ENCODE peak calls at places on chromosomes 7 and 10, in nine cellular contexts. L, K, R, E, Q, B, I, U and P are unnamed samples.

GRCh38 chr10:104622598-104623209 is 18.4 kb upstream of the SORCS3 start:
- DNase-seq in L (no peak), K (no peak), R (peak; percentile 16), E (peak; percentile 79), Q (no peak), B (no peak), I (peak; percentile 79), U (no peak), P (no peak)

GRCh38 chr10:17561131-17561530 is 56.0 kb downstream of the HACD1 start:
- DNase-seq in L (no peak), K (no peak), R (no peak), E (no peak), Q (no peak), B (no peak), I (no peak), U (peak; percentile 10), P (no peak)

GRCh38 chr10:4174197-4174596 is 389.2 kb upstream of the KLF6 start:
- DNase-seq in L (no peak), K (no peak), R (peak; percentile 7), E (peak; percentile 67), Q (no peak), B (no peak), I (peak; percentile 49), U (no peak), P (no peak)

GRCh38 chr10:90709727-90710126 is 148.1 kb downstream of the HTR7 start:
- DNase-seq in L (no peak), K (no peak), R (no peak), E (no peak), Q (no peak), B (no peak), I (no peak), U (no peak), P (no peak)

GRCh38 chr10:78981970-78982281 is 86.8 kb upstream of the ZMIZ1 start:
- DNase-seq in L (no peak), K (no peak), R (peak; percentile 46), E (peak; percentile 50), Q (no peak), B (no peak), I (no peak), U (no peak), P (no peak)

GRCh38 chr10:97069576-97070362 is 116.0 kb downstream of the SLIT1 start:
- DNase-seq in L (no peak), K (no peak), R (no peak), E (peak; percentile 81), Q (no peak), B (no peak), I (no peak), U (no peak), P (no peak)

GRCh38 chr7:5403442-5403841 is 20.2 kb downstream of the TNRC18 start:
- DNase-seq in L (no peak), K (no peak), R (no peak), E (no peak), Q (no peak), B (no peak), I (no peak), U (no peak), P (no peak)

GRCh38 chr7:155665957-155666287 is 21.5 kb downstream of the RBM33 start:
- DNase-seq in L (no peak), K (no peak), R (no peak), E (no peak), Q (no peak), B (no peak), I (no peak), U (peak; percentile 93), P (no peak)

GRCh38 chr10:48555310-48556042 is 49.4 kb downstream of the ARHGAP22 start:
- DNase-seq in L (no peak), K (no peak), R (no peak), E (no peak), Q (no peak), B (no peak), I (no peak), U (no peak), P (no peak)

GRCh38 chr10:35540296-35541164 is 64.6 kb upstream of the GJD4 start:
- DNase-seq in L (no peak), K (no peak), R (no peak), E (no peak), Q (no peak), B (no peak), I (no peak), U (no peak), P (no peak)

GRCh38 chr10:43124574-43125273 is 13.5 kb upstream of the CSGALNACT2 start:
- DNase-seq in L (no peak), K (no peak), R (no peak), E (no peak), Q (no peak), B (no peak), I (no peak), U (no peak), P (no peak)

GRCh38 chr7:20320322-20320721 is 10.4 kb upstream of the ITGB8 start:
- DNase-seq in L (no peak), K (no peak), R (no peak), E (no peak), Q (no peak), B (no peak), I (no peak), U (no peak), P (no peak)

GRCh38 chr10:70448236-70448635 is 6.8 kb upstream of the NODAL start:
- DNase-seq in L (no peak), K (no peak), R (peak; percentile 67), E (no peak), Q (no peak), B (no peak), I (no peak), U (no peak), P (no peak)

GRCh38 chr10:123392182-123392930 is 238.2 kb downstream of the BUB3 start:
- DNase-seq in L (no peak), K (no peak), R (no peak), E (no peak), Q (no peak), B (no peak), I (no peak), U (no peak), P (no peak)
- H3K36me3 ChIP-seq in L (no peaks in the 10 kb centered on the region), K (no peaks in the 10 kb centered on the region), R (no peaks in the 10 kb centered on the region), E (no peaks in the 10 kb centered on the region), Q (no peaks in the 10 kb centered on the region), B (no peaks in the 10 kb centered on the region), I (no peaks in the 10 kb centered on the region), U (no peaks in the 10 kb centered on the region), P (no peaks in the 10 kb centered on the region)

DNA sequence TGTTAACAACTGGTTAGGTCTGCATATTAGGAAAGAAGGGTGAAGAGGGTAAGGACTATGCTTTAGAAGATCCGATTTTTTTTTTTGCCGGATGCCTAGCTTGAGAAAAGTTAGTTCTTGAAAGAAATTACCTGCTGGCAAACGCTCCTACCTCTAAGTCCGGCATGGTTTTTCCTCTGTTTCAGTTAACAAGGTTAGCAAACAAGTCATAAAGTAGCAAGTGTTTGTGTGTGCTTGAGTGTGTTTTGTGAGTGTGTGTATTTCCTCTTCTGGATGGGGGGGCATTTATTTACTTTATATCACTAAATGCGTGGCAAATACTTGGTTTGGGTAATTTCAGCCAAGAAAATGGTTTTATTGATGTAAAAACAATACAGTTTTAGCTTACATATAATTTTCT is 195.6 kb downstream of the SUGCT start:
- DNase-seq in L (no peak), K (no peak), R (no peak), E (no peak), Q (no peak), B (no peak), I (no peak), U (no peak), P (no peak)
- H3K27ac ChIP-seq in L (peak overlapping the region; percentile 43), K (no peak overlapping the region), R (no peak overlapping the region), E (no peak overlapping the region), Q (no peak overlapping the region), B (no peak overlapping the region), I (no peak overlapping the region), U (no peak overlapping the region), P (peak overlapping the region; percentile 10)

GRCh38 chr10:118395919-118396318 is 53.8 kb upstream of the FAM204A start:
- DNase-seq in L (no peak), K (no peak), R (no peak), E (no peak), Q (no peak), B (no peak), I (no peak), U (no peak), P (no peak)
- H3K27me3 ChIP-seq in L (no peaks in the 10 kb centered on the region), K (no peaks in the 10 kb centered on the region), R (no peaks in the 10 kb centered on the region), E (no peaks in the 10 kb centered on the region), Q (no peaks in the 10 kb centered on the region), B (no peaks in the 10 kb centered on the region), I (no peaks in the 10 kb centered on the region), U (no peaks in the 10 kb centered on the region), P (no peaks in the 10 kb centered on the region)

DNA sequence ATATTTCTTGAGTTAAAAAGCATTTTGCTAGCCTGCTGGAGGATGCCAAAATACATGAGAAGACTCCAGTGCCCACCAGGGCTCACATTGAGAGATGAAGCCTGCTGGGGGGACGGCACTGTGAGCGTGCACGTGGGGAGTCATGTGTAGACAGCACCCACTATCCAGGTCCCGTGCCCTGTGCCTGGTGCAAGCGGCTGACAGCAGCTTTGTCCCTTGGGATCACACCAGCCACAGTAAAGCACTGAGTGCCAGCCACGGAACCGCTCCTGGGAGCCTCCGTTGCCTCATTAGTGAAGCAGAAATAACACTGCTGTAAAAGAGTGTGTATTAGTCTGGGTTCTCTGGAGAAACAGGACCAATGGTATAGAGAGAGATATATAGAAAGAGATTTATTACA is 106.6 kb upstream of the C7orf33 start:
- DNase-seq in L (no peak), K (no peak), R (no peak), E (no peak), Q (no peak), B (no peak), I (no peak), U (no peak), P (no peak)
- H3K36me3 ChIP-seq in L (no peaks in the 10 kb centered on the region), K (no peaks in the 10 kb centered on the region), R (no peaks in the 10 kb centered on the region), E (no peaks in the 10 kb centered on the region), Q (no peaks in the 10 kb centered on the region), B (no peaks in the 10 kb centered on the region), I (no peaks in the 10 kb centered on the region), U (no peaks in the 10 kb centered on the region), P (no peaks in the 10 kb centered on the region)

DNA sequence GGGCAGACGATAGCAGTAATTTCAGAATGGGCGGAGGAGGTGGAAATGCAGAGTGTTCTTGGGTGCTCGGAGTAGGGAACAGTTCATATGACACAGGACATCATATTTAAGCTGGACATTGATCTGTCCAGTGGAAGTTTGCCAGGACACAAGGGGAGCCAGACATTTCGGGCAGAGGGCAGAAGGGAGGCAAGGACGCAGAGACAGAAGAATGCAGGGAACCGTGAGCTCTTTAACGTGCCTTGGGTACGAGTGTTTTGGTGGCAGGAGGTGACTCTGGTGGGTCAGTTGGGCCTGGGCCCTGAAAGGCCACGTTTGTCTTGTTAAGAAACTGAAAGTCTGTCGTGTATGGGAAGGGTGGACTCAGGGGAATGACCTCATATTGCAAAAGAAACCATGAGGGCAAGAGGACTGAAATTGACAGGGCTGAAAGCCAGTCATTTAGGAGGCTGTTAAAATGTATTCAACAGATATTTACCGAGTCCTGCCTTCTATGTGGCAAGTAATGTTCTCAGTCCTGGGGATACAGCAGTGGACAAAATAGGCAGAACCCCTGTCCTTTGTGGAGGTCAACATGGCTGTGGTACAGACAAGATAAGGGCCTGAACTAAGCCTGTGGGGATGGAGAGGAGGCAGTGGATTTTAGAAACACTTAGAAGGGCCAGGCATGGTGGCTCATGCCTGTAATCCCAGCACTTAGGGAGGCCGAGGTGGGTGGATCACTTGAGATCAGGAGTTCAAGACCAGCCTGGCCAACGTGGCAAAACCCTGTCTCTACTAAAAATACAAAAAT is 2.2 kb downstream of the OPTN start:
- DNase-seq in L (no peak), K (no peak), R (peak; percentile 51), E (no peak), Q (no peak), B (no peak), I (no peak), U (peak; percentile 26), P (no peak)
- H3K27ac ChIP-seq in L (peak overlapping the region; percentile 99), K (no peak overlapping the region), R (peak overlapping the region; percentile 77), E (no peak overlapping the region), Q (no peak overlapping the region), B (peak overlapping the region; percentile 82), I (no peak overlapping the region), U (peak overlapping the region; percentile 45), P (peak overlapping the region; percentile 68)